ENCODE peak calls at places on chromosomes 5 and 9, in six cellular contexts. One of them, this sample, is unnamed.

GRCh38 chr5:39523821-39524220 is 99.0 kb upstream of the DAB2 start:
- DNase-seq in H54: no peak
- DNase-seq in osteocyte: no peak
- DNase-seq in chondrocyte: no peak
- DNase-seq in effector CD4-positive, alpha-beta T cell: no peak
- DNase-seq in activated effector memory CD4-positive, alpha-beta T cell treated with anti-CD3 and anti-CD28 coated beads, Interleukin-2, amount 50 U/mL, for 16 hours: no peak
- DNase-seq in this sample: no peak

GRCh38 chr5:116273458-116274242 is 188.8 kb downstream of the COMMD10 start:
- DNase-seq in H54: no peak
- DNase-seq in osteocyte: no peak
- DNase-seq in chondrocyte: no peak
- DNase-seq in effector CD4-positive, alpha-beta T cell: no peak
- DNase-seq in activated effector memory CD4-positive, alpha-beta T cell treated with anti-CD3 and anti-CD28 coated beads, Interleukin-2, amount 50 U/mL, for 16 hours: no peak
- DNase-seq in this sample: no peak

GRCh38 chr5:135236951-135237791 is 161.9 kb downstream of the MACROH2A1 start:
- DNase-seq in H54: no peak
- DNase-seq in osteocyte: peak; percentile 77
- DNase-seq in chondrocyte: peak; percentile 79
- DNase-seq in effector CD4-positive, alpha-beta T cell: no peak
- DNase-seq in activated effector memory CD4-positive, alpha-beta T cell treated with anti-CD3 and anti-CD28 coated beads, Interleukin-2, amount 50 U/mL, for 16 hours: peak; percentile 57
- DNase-seq in this sample: peak; percentile 65

GRCh38 chr9:93154293-93154903 is 20.3 kb upstream of the NINJ1 start:
- DNase-seq in H54: peak; percentile 44
- DNase-seq in osteocyte: no peak
- DNase-seq in chondrocyte: no peak
- DNase-seq in effector CD4-positive, alpha-beta T cell: no peak
- DNase-seq in activated effector memory CD4-positive, alpha-beta T cell treated with anti-CD3 and anti-CD28 coated beads, Interleukin-2, amount 50 U/mL, for 16 hours: peak; percentile 69
- DNase-seq in this sample: no peak

GRCh38 chr5:107668933-107669542 is 1.7 kb downstream of the EFNA5 start:
- DNase-seq in H54: no peak
- DNase-seq in osteocyte: no peak
- DNase-seq in chondrocyte: no peak
- DNase-seq in effector CD4-positive, alpha-beta T cell: no peak
- DNase-seq in activated effector memory CD4-positive, alpha-beta T cell treated with anti-CD3 and anti-CD28 coated beads, Interleukin-2, amount 50 U/mL, for 16 hours: no peak
- DNase-seq in this sample: no peak

GRCh38 chr9:93594041-93594756 is 17.8 kb downstream of the PHF2 start:
- DNase-seq in H54: no peak
- DNase-seq in osteocyte: peak; percentile 54
- DNase-seq in chondrocyte: no peak
- DNase-seq in effector CD4-positive, alpha-beta T cell: no peak
- DNase-seq in activated effector memory CD4-positive, alpha-beta T cell treated with anti-CD3 and anti-CD28 coated beads, Interleukin-2, amount 50 U/mL, for 16 hours: no peak
- DNase-seq in this sample: no peak

GRCh38 chr5:7250609-7251008 is 145.3 kb upstream of the ADCY2 start:
- DNase-seq in H54: no peak
- DNase-seq in osteocyte: no peak
- DNase-seq in chondrocyte: no peak
- DNase-seq in effector CD4-positive, alpha-beta T cell: no peak
- DNase-seq in activated effector memory CD4-positive, alpha-beta T cell treated with anti-CD3 and anti-CD28 coated beads, Interleukin-2, amount 50 U/mL, for 16 hours: no peak
- DNase-seq in this sample: no peak

GRCh38 chr5:34652916-34653315 is 3.2 kb upstream of the RAI14 start:
- DNase-seq in H54: no peak
- DNase-seq in osteocyte: no peak
- DNase-seq in chondrocyte: no peak
- DNase-seq in effector CD4-positive, alpha-beta T cell: no peak
- DNase-seq in activated effector memory CD4-positive, alpha-beta T cell treated with anti-CD3 and anti-CD28 coated beads, Interleukin-2, amount 50 U/mL, for 16 hours: no peak
- DNase-seq in this sample: no peak

GRCh38 chr9:116713266-116713665 is 26.2 kb downstream of the TRIM32 start:
- DNase-seq in H54: no peak
- DNase-seq in osteocyte: no peak
- DNase-seq in chondrocyte: no peak
- DNase-seq in effector CD4-positive, alpha-beta T cell: no peak
- DNase-seq in activated effector memory CD4-positive, alpha-beta T cell treated with anti-CD3 and anti-CD28 coated beads, Interleukin-2, amount 50 U/mL, for 16 hours: no peak
- DNase-seq in this sample: no peak

GRCh38 chr9:99565203-99565602 is 256.5 kb upstream of the NR4A3 start:
- DNase-seq in H54: no peak
- DNase-seq in osteocyte: no peak
- DNase-seq in chondrocyte: no peak
- DNase-seq in effector CD4-positive, alpha-beta T cell: no peak
- DNase-seq in activated effector memory CD4-positive, alpha-beta T cell treated with anti-CD3 and anti-CD28 coated beads, Interleukin-2, amount 50 U/mL, for 16 hours: no peak
- DNase-seq in this sample: no peak

GRCh38 chr9:19757745-19758144 is 31.1 kb downstream of the SLC24A2 start:
- DNase-seq in H54: no peak
- DNase-seq in osteocyte: no peak
- DNase-seq in chondrocyte: no peak
- DNase-seq in effector CD4-positive, alpha-beta T cell: no peak
- DNase-seq in activated effector memory CD4-positive, alpha-beta T cell treated with anti-CD3 and anti-CD28 coated beads, Interleukin-2, amount 50 U/mL, for 16 hours: no peak
- DNase-seq in this sample: no peak

GRCh38 chr9:32468740-32469139 is 57.3 kb downstream of the RIGI start:
- DNase-seq in H54: no peak
- DNase-seq in osteocyte: no peak
- DNase-seq in chondrocyte: no peak
- DNase-seq in effector CD4-positive, alpha-beta T cell: no peak
- DNase-seq in activated effector memory CD4-positive, alpha-beta T cell treated with anti-CD3 and anti-CD28 coated beads, Interleukin-2, amount 50 U/mL, for 16 hours: no peak
- DNase-seq in this sample: no peak

This sample was measured in RWPE2.